ENCODE peak calls at places on chromosomes 6 and 20, in five cellular contexts. M, S, K, B and D are unnamed samples.

GRCh38 chr6:107670792-107671199 is 153.3 kb downstream of the SCML4 start:
- DNase-seq in M (no peak), S (no peak), K (no peak), B (no peak), D (no peak)

GRCh38 chr20:36830791-36831691 is 44.9 kb upstream of the TLDC2 start:
- DNase-seq in M (no peak), S (peak; percentile 47), K (no peak), B (no peak), D (no peak)

GRCh38 chr20:2519115-2519815 is 10.6 kb upstream of the ZNF343 start:
- DNase-seq in M (no peak), S (no peak), K (no peak), B (no peak), D (no peak)

GRCh38 chr6:71721642-71722041 is 164.7 kb upstream of the RIMS1 start:
- DNase-seq in M (no peak), S (no peak), K (no peak), B (no peak), D (no peak)

GRCh38 chr6:137892271-137892708 is 25.2 kb downstream of the TNFAIP3 start:
- DNase-seq in M (no peak), S (no peak), K (no peak), B (no peak), D (no peak)

GRCh38 chr20:9609892-9610502 is 95.6 kb downstream of the LAMP5 start:
- DNase-seq in M (peak; percentile 6), S (peak; percentile 82), K (no peak), B (no peak), D (no peak)

GRCh38 chr20:676315-676937 is 824 bp upstream of the SCRT2 start:
- DNase-seq in M (no peak), S (no peak), K (no peak), B (peak; percentile 46), D (no peak)

GRCh38 chr6:88211446-88211845 is 45.3 kb upstream of the CNR1 start:
- DNase-seq in M (no peak), S (no peak), K (no peak), B (no peak), D (no peak)

GRCh38 chr6:81450180-81450579 is 302.3 kb downstream of the TENT5A start:
- DNase-seq in M (no peak), S (peak; percentile 8), K (peak; percentile 6), B (no peak), D (no peak)

GRCh38 chr20:1894951-1895673 is at the start of gene SIRPA:
- DNase-seq in M (no peak), S (peak; percentile 64), K (peak; percentile 28), B (peak; percentile 73), D (peak; percentile 46)

GRCh38 chr20:1588869-1589460 is 30.8 kb downstream of the SIRPB1 start:
- DNase-seq in M (no peak), S (no peak), K (no peak), B (no peak), D (no peak)

GRCh38 chr6:87384449-87384848 is 23.3 kb upstream of the CFAP206 start:
- DNase-seq in M (no peak), S (no peak), K (no peak), B (no peak), D (no peak)

GRCh38 chr6:159941286-159942113 is 27.4 kb upstream of the IGF2R start:
- DNase-seq in M (no peak), S (peak; percentile 58), K (peak; percentile 24), B (no peak), D (no peak)

GRCh38 chr6:119333707-119334295 is 15.8 kb downstream of the MAN1A1 start:
- DNase-seq in M (no peak), S (peak; percentile 44), K (no peak), B (no peak), D (no peak)

GRCh38 chr20:1302578-1303541 is 26.1 kb downstream of the SDCBP2 start:
- DNase-seq in M (no peak), S (peak; percentile 56), K (no peak), B (no peak), D (no peak)

GRCh38 chr6:106448000-106448426 is 87.5 kb downstream of the CRYBG1 start:
- DNase-seq in M (peak; percentile 25), S (no peak), K (no peak), B (peak; percentile 61), D (no peak)

GRCh38 chr6:122567034-122567433 is 43.2 kb upstream of the PKIB start:
- DNase-seq in M (no peak), S (no peak), K (no peak), B (no peak), D (no peak)

GRCh38 chr20:4029505-4030467 is 14.4 kb upstream of the RNF24 start:
- DNase-seq in M (no peak), S (no peak), K (no peak), B (no peak), D (no peak)

GRCh38 chr20:52490715-52491430 is 299.3 kb upstream of the ZFP64 start:
- DNase-seq in M (no peak), S (no peak), K (no peak), B (no peak), D (no peak)

GRCh38 chr6:89997456-89998445 is 103.5 kb downstream of the GJA10 start:
- DNase-seq in M (no peak), S (no peak), K (no peak), B (no peak), D (no peak)

GRCh38 chr6:83546636-83547035 is 34.3 kb downstream of the PRSS35 start:
- DNase-seq in M (no peak), S (no peak), K (peak; percentile 5), B (no peak), D (no peak)

GRCh38 chr20:49408705-49409104 is 73.8 kb downstream of the KCNB1 start:
- DNase-seq in M (no peak), S (no peak), K (no peak), B (no peak), D (no peak)

GRCh38 chr20:38473353-38473795 is 731 bp downstream of the RALGAPB start:
- DNase-seq in M (no peak), S (no peak), K (no peak), B (no peak), D (no peak)

GRCh38 chr6:106254636-106255035 is 70.9 kb downstream of the ATG5 start:
- DNase-seq in M (no peak), S (peak; percentile 87), K (no peak), B (no peak), D (no peak)

GRCh38 chr6:147689398-147689797 is 180.9 kb downstream of the SAMD5 start:
- DNase-seq in M (no peak), S (no peak), K (no peak), B (no peak), D (no peak)

GRCh38 chr20:44166477-44166876 is 20.5 kb downstream of the JPH2 start:
- DNase-seq in M (no peak), S (peak; percentile 47), K (no peak), B (no peak), D (no peak)

GRCh38 chr6:31358302-31358701 is 1.3 kb upstream of the HLA-B start:
- DNase-seq in M (no peak), S (no peak), K (no peak), B (no peak), D (no peak)

GRCh38 chr6:127176175-127176574 is 57.7 kb downstream of the RSPO3 start:
- DNase-seq in M (no peak), S (peak; percentile 10), K (no peak), B (no peak), D (no peak)

GRCh38 chr6:119043265-119043664 is 35.2 kb downstream of the FAM184A start:
- DNase-seq in M (no peak), S (no peak), K (no peak), B (no peak), D (no peak)

GRCh38 chr6:13526718-13527668 is 39.6 kb upstream of the GFOD1 start:
- DNase-seq in M (peak; percentile 19), S (peak; percentile 35), K (no peak), B (no peak), D (no peak)

GRCh38 chr20:50111120-50111828 is 1.7 kb downstream of the UBE2V1 start:
- DNase-seq in M (no peak), S (peak; percentile 64), K (no peak), B (no peak), D (no peak)

GRCh38 chr6:30876039-30876730 is 8.1 kb upstream of the DDR1 start:
- DNase-seq in M (no peak), S (peak; percentile 94), K (peak; percentile 73), B (no peak), D (no peak)

GRCh38 chr6:54681987-54682386 is 164.6 kb upstream of the FAM83B start:
- DNase-seq in M (no peak), S (peak; percentile 79), K (peak; percentile 13), B (no peak), D (no peak)

GRCh38 chr6:136344420-136344819 is 54.8 kb upstream of the BCLAF1 start:
- DNase-seq in M (no peak), S (peak; percentile 48), K (no peak), B (no peak), D (no peak)

GRCh38 chr6:136343700-136344099 is 54.1 kb upstream of the BCLAF1 start:
- DNase-seq in M (no peak), S (no peak), K (no peak), B (no peak), D (no peak)

GRCh38 chr6:136341367-136341766 is 51.7 kb upstream of the BCLAF1 start:
- DNase-seq in M (no peak), S (no peak), K (no peak), B (no peak), D (no peak)

GRCh38 chr6:136343275-136343674 is 53.6 kb upstream of the BCLAF1 start:
- DNase-seq in M (no peak), S (no peak), K (no peak), B (no peak), D (no peak)

GRCh38 chr6:136341967-136342366 is 52.3 kb upstream of the BCLAF1 start:
- DNase-seq in M (no peak), S (no peak), K (no peak), B (no peak), D (no peak)
- TF ChIP-seq CTCF in M (no peak), S (no peak), K (no peak), B (no peak), D (no peak)

DNA sequence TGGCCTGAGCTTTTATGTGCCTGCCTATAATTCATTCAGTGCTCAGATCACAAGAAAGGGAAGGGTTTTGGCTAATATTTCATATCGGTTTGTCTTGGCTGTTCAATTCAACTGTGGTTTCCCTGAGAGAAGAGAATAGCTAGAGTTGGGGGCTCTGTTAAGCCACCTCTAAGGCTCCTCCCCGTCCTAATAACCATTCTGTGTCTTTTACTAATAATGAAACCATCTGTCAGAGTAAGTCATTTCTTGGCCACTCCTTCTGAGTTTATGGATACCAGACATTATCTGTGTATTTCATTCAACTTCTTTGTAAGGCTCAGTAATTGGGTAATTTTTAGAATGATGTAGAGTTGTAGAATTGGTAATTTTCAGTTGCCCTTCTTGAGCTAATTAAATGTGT is 5.2 kb downstream of the STX11 start:
- DNase-seq in M (no peak), S (no peak), K (no peak), B (no peak), D (no peak)
- TF ChIP-seq CTCF in M (no peak), S (no peak), K (no peak), B (no peak), D (no peak)

GRCh38 chr6:29811377-29811776 is 16.2 kb upstream of the HLA-G start:
- DNase-seq in M (no peak), S (no peak), K (no peak), B (no peak), D (no peak)
- TF ChIP-seq CTCF in M (no peak), S (no peak), K (no peak), B (no peak), D (no peak)

GRCh38 chr6:44265003-44265842 is at the start of gene NFKBIE:
- DNase-seq in M (peak; percentile 87), S (peak; percentile 92), K (peak; percentile 99), B (peak; percentile 97), D (peak; percentile 94)
- TF ChIP-seq CTCF in M (peak; percentile 44), S (no peak), K (peak; percentile 52), B (peak; percentile 14), D (peak; percentile 40)